ENCODE peak calls at places on chromosomes 1 and 21, in ten cellular contexts. Q, W, T, N, R, I, U, D, S and A are unnamed samples.
A peak's percentile ranks its signal among the peaks of the same experiment; 100 is the strongest.

GRCh38 chr1:36652011-36652410 is 169.3 kb upstream of the CSF3R start:
- DNase-seq in R (no peak), D (no peak), W (no peak), Q (no peak), U (no peak), I (no peak), N (no peak), T (no peak), S (no peak), A (no peak)

GRCh38 chr1:56901720-56902119 is 47.1 kb downstream of the C8A start:
- DNase-seq in Q (no peak), S (no peak), I (no peak), W (no peak), U (no peak), R (no peak), D (no peak), N (peak; percentile 58), T (no peak), A (no peak)

GRCh38 chr1:81192647-81193642 is 607.8 kb upstream of the ADGRL2 start:
- DNase-seq in R (no peak), S (no peak), Q (no peak), I (no peak), W (no peak), N (no peak), U (no peak), D (no peak), T (no peak), A (no peak)

GRCh38 chr21:22019766-22020165 is 1021.6 kb downstream of the NCAM2 start:
- DNase-seq in R (no peak), Q (no peak), W (no peak), S (no peak), D (no peak), U (no peak), T (no peak), I (no peak), N (peak; percentile 0), A (no peak)

GRCh38 chr1:54309631-54310366 is 96.4 kb downstream of the SSBP3 start:
- DNase-seq in U (no peak), I (no peak), Q (no peak), D (no peak), N (no peak), S (no peak), W (no peak), R (no peak), T (no peak), A (no peak)

GRCh38 chr1:43205671-43206070 is 33.5 kb downstream of the CFAP57 start:
- DNase-seq in W (no peak), Q (peak; percentile 35), I (no peak), D (no peak), S (no peak), N (peak; percentile 64), R (no peak), T (no peak), U (peak; percentile 16), A (no peak)

GRCh38 chr1:238745069-238745468 is 641.3 kb upstream of the CHRM3 start:
- DNase-seq in R (no peak), W (no peak), T (no peak), I (no peak), U (no peak), N (no peak), D (no peak), S (no peak), Q (no peak), A (no peak)

GRCh38 chr1:211653329-211653728 is 22.1 kb downstream of the NEK2 start:
- DNase-seq in N (no peak), U (no peak), I (no peak), Q (no peak), W (no peak), D (no peak), S (no peak), T (no peak), R (no peak), A (no peak)

GRCh38 chr1:244970236-244970652 is 105.9 kb upstream of the HNRNPU start:
- DNase-seq in N (peak; percentile 54), W (peak; percentile 86), R (no peak), I (no peak), U (peak; percentile 20), Q (peak; percentile 83), T (peak; percentile 42), S (no peak), D (peak; percentile 81), A (peak; percentile 65)

DNA sequence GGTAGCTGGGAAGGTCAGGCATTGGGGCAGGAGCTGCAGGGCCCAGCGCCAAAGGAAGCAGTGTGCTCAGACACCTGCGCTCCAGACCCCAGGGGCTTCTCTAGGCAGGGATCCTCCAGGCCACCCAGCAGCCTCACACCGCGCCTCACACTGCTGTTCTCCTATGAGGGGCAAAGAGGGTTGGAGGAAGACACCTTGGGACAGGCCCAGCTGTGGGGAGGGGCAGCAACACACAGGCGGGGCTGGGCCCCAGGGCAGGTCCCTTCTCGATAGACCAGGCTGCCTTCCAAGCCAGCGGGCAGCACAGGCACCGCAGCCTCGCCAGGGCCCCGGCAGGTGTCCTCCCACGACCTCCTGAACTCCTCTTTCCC is 20.7 kb upstream of the PRSS38 start:
- DNase-seq in I (no peak), W (no peak), Q (no peak), N (no peak), D (no peak), S (no peak), R (no peak), U (no peak), T (no peak), A (no peak)
- H3K4me3 ChIP-seq in I (no peak overlapping the region), W (no peak overlapping the region), Q (no peak overlapping the region), N (no peak overlapping the region), D (no peak overlapping the region), S (no peak overlapping the region), R (no peak overlapping the region), U (peak overlapping the region; percentile 20), T (peak overlapping the region; percentile 18), A (no peak overlapping the region)

GRCh38 chr1:5876251-5876650 is 116.0 kb downstream of the NPHP4 start:
- DNase-seq in Q (no peak), N (no peak), W (no peak), S (no peak), I (no peak), R (no peak), U (no peak), D (no peak), T (no peak), A (no peak)
- TF ChIP-seq CTCF in Q (no peak), N (no peak), W (no peak), S (no peak), I (no peak), R (no peak), U (no peak), D (no peak), T (no peak), A (no peak)

DNA sequence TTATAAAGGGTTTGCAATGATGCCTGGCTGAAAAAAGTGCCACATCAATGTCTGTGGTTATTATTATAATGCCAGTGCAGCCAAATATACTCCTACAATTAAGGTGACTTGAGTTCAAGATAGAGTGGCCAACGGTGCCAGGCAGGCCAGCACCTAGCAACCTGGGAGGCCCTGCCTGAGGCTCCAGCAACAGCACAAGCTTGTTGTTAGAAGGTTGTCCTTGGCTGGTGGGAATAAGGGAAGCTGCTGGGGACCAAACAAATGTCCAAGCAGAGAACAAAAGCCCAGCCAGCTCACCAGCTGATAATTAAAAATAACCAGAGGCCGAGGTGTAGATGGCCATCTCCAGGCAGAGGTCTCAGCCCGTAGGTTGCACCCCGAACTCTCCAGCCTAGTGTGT is 2.0 kb downstream of the TMPRSS2 start:
- DNase-seq in R (no peak), S (no peak), T (no peak), D (no peak), I (no peak), N (no peak), U (no peak), W (no peak), Q (no peak), A (no peak)
- H3K4me3 ChIP-seq in R (peak overlapping the region; percentile 68), S (no peak overlapping the region), T (no peak overlapping the region), D (no peak overlapping the region), I (no peak overlapping the region), N (no peak overlapping the region), U (no peak overlapping the region), W (no peak overlapping the region), Q (no peak overlapping the region), A (no peak overlapping the region)

DNA sequence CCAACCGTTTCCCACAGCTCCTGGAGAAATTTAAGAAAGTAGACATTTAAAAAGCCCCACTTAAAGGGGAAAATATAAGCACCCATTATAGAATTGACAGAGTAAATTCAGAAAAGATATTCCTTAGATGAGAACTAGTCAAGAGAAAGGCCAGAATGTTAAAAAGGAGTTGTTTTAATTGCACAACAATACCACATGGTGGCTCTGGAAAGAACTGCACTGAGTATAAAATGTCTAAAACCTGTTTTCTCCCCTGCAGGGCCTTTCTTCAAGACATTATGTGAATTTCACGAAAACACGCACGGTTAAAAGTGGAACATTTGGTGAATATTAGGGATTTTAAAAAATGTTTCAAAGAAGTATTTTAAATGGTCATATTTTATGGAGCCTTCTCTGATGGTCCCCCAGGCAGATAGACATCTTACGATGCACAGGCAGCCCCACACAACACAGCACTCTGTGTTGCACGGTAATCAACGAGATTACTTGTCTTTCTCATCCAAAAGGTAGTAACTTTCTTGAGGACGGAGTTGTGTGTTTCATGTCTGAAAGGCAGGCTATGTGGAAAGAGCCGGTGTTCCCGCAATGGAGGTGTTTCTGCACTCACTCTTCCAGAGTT is 101.9 kb downstream of the PRRX1 start:
- DNase-seq in S (no peak), I (peak; percentile 38), R (no peak), N (peak; percentile 64), W (no peak), D (no peak), U (peak; percentile 8), T (no peak), Q (peak; percentile 32), A (no peak)
- TF ChIP-seq CTCF in S (no peak), I (peak; percentile 56), R (no peak), N (peak; percentile 75), W (peak; percentile 73), D (peak; percentile 73), U (peak; percentile 69), T (peak; percentile 44), Q (peak; percentile 39), A (peak; percentile 56)

DNA sequence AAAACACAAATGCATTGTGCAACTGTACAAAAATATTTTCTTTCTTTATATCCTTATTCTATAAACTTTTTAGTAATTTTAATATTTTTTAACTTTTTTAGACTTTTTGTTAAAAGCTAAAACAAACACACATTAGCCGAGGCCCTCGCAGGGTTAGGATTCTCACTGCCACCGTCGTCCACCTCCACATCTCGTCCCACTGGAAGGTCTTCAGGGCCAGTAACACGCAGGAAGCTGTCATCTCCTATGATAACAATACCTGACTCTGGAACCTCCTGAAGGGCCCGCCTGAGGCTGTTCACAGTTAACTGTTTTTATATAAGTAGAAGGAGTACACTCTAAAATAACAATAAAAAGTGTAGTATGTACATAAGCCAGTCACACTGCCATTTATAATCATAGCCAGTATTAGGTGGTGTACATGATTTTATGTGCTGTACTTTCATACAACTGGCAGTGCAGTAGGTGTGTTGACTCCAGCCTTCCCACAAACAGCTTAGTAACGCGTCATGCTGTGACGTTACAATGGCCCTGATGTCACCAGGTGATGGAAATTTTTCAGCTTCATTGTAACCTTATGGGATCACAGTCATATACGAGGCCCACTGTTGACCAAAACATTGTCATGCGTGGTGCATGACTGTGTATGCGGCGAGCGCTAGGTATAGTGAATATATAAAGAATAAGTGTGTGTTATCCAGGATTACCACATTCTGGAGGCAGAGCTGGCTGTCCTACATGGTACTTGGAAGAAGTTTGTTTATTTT is 8.8 kb downstream of the TFF2 start:
- DNase-seq in I (no peak), R (peak; percentile 16), N (no peak), U (no peak), Q (no peak), W (peak; percentile 20), S (no peak), D (no peak), T (no peak), A (no peak)
- H3K4me3 ChIP-seq in I (no peak overlapping the region), R (no peak overlapping the region), N (no peak overlapping the region), U (no peak overlapping the region), Q (no peak overlapping the region), W (no peak overlapping the region), S (no peak overlapping the region), D (no peak overlapping the region), T (no peak overlapping the region), A (no peak overlapping the region)